ENCODE peak calls at places on chromosomes 5 and 9, in eight cellular contexts. Z, J, B, A, L, T, G and I are unnamed samples.

GRCh38 chr9:131274674-131275331 is 1.5 kb downstream of the FAM78A start:
- DNase-seq in Z (no peak), J (no peak), B (peak; percentile 75), A (no peak), L (no peak), T (peak; percentile 59), G (no peak), I (no peak)

GRCh38 chr9:111148994-111149759 is 110.9 kb upstream of the LPAR1 start:
- DNase-seq in Z (no peak), J (no peak), B (no peak), A (no peak), L (peak; percentile 19), T (no peak), G (no peak), I (peak; percentile 3)

GRCh38 chr9:100087218-100087617 is 11.6 kb downstream of the ERP44 start:
- DNase-seq in Z (no peak), J (peak; percentile 65), B (no peak), A (no peak), L (peak; percentile 64), T (peak; percentile 90), G (peak; percentile 65), I (no peak)

GRCh38 chr9:38035873-38036272 is 33.2 kb downstream of the SHB start:
- DNase-seq in Z (no peak), J (peak; percentile 66), B (no peak), A (no peak), L (peak; percentile 72), T (peak; percentile 56), G (peak; percentile 90), I (no peak)

GRCh38 chr5:36611520-36612274 is 5.3 kb downstream of the SLC1A3 start:
- DNase-seq in Z (no peak), J (no peak), B (peak; percentile 52), A (no peak), L (no peak), T (no peak), G (no peak), I (no peak)

GRCh38 chr5:130141689-130142320 is 237.5 kb downstream of the CHSY3 start:
- DNase-seq in Z (no peak), J (peak; percentile 42), B (no peak), A (no peak), L (peak; percentile 55), T (peak; percentile 57), G (no peak), I (peak; percentile 60)

GRCh38 chr9:135785013-135785575 is 83.1 kb downstream of the KCNT1 start:
- DNase-seq in Z (no peak), J (no peak), B (no peak), A (no peak), L (no peak), T (no peak), G (no peak), I (no peak)

GRCh38 chr5:170393235-170393634 is 4.1 kb upstream of the KCNMB1 start:
- DNase-seq in Z (peak; percentile 46), J (no peak), B (no peak), A (no peak), L (no peak), T (no peak), G (no peak), I (no peak)

GRCh38 chr5:132055441-132055807 is 5.0 kb upstream of the IL3 start:
- DNase-seq in Z (peak; percentile 8), J (no peak), B (no peak), A (no peak), L (no peak), T (no peak), G (no peak), I (no peak)

GRCh38 chr5:23476580-23476979 is 30.8 kb upstream of the PRDM9 start:
- DNase-seq in Z (no peak), J (no peak), B (no peak), A (no peak), L (no peak), T (no peak), G (no peak), I (no peak)

GRCh38 chr5:122845253-122846050 is at the start of gene SNX24:
- DNase-seq in Z (peak; percentile 72), J (peak; percentile 74), B (peak; percentile 87), A (peak; percentile 86), L (peak; percentile 82), T (peak; percentile 62), G (peak; percentile 56), I (peak; percentile 19)

GRCh38 chr5:124995451-124995850 is 249.0 kb upstream of the ZNF608 start:
- DNase-seq in Z (no peak), J (peak; percentile 81), B (no peak), A (no peak), L (peak; percentile 64), T (peak; percentile 88), G (peak; percentile 93), I (no peak)

GRCh38 chr5:92421937-92422336 is 1038.8 kb upstream of the ARRDC3 start:
- DNase-seq in Z (no peak), J (peak; percentile 26), B (no peak), A (no peak), L (peak; percentile 11), T (no peak), G (no peak), I (peak; percentile 7)

GRCh38 chr9:34381323-34381722 is 4.6 kb upstream of the MYORG start:
- DNase-seq in Z (no peak), J (no peak), B (no peak), A (peak; percentile 63), L (no peak), T (no peak), G (no peak), I (no peak)

GRCh38 chr5:22900801-22901310 is 47.7 kb upstream of the CDH12 start:
- DNase-seq in Z (no peak), J (no peak), B (no peak), A (no peak), L (no peak), T (no peak), G (no peak), I (no peak)

GRCh38 chr5:131068893-131069643 is 96.0 kb downstream of the HINT1 start:
- DNase-seq in Z (peak; percentile 63), J (no peak), B (no peak), A (no peak), L (no peak), T (no peak), G (no peak), I (no peak)

GRCh38 chr5:31502506-31502905 is 29.4 kb downstream of the DROSHA start:
- DNase-seq in Z (no peak), J (peak; percentile 11), B (no peak), A (no peak), L (no peak), T (no peak), G (peak; percentile 18), I (no peak)

GRCh38 chr5:57551974-57552537 is 69.4 kb upstream of the ACTBL2 start:
- DNase-seq in Z (no peak), J (no peak), B (no peak), A (no peak), L (no peak), T (no peak), G (peak; percentile 36), I (no peak)

GRCh38 chr9:114097613-114098020 is 1.5 kb downstream of the KIF12 start:
- DNase-seq in Z (no peak), J (no peak), B (no peak), A (peak; percentile 65), L (peak; percentile 41), T (peak; percentile 30), G (no peak), I (no peak)

GRCh38 chr5:145554399-145554798 is 280.7 kb downstream of the PRELID2 start:
- DNase-seq in Z (no peak), J (peak; percentile 39), B (no peak), A (no peak), L (peak; percentile 72), T (peak; percentile 13), G (peak; percentile 73), I (peak; percentile 50)

GRCh38 chr5:132489051-132489770 is 1.4 kb downstream of the IRF1 start:
- DNase-seq in Z (peak; percentile 32), J (no peak), B (peak; percentile 20), A (no peak), L (no peak), T (no peak), G (no peak), I (no peak)

GRCh38 chr9:137295313-137296213 is 6.5 kb downstream of the NRARP start:
- DNase-seq in Z (peak; percentile 60), J (no peak), B (peak; percentile 28), A (no peak), L (peak; percentile 41), T (peak; percentile 43), G (no peak), I (no peak)

GRCh38 chr5:128965638-128966302 is 482 bp downstream of the SLC27A6 start:
- DNase-seq in Z (no peak), J (no peak), B (peak; percentile 25), A (no peak), L (no peak), T (no peak), G (no peak), I (no peak)

GRCh38 chr9:78811562-78812276 is 514.8 kb downstream of the PSAT1 start:
- DNase-seq in Z (no peak), J (peak; percentile 36), B (no peak), A (no peak), L (peak; percentile 60), T (no peak), G (peak; percentile 61), I (no peak)

GRCh38 chr9:34994429-34995287 is 5.1 kb downstream of the DNAJB5 start:
- DNase-seq in Z (no peak), J (peak; percentile 51), B (no peak), A (peak; percentile 49), L (peak; percentile 63), T (peak; percentile 64), G (peak; percentile 49), I (no peak)

DNA sequence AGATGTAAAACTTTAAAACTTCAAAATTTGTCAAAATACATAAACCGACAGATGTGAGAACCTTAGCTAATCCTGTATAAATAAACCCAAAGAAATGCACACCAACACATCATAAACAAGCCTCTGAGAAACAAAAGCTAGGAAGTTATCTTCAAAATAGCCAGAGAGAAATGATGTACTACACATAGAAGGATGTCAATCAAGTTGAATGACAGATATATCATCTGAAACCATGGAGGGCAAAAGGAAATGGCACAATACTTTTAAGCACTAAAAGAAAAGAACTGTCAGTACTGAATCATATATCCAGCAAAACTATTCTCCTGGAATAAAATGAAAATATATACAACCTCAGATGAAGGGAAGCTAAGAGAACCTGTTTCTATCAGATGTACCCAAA is 595.1 kb upstream of the PTGER4 start:
- DNase-seq in Z (no peak), J (no peak), B (no peak), A (no peak), L (no peak), T (no peak), G (no peak), I (no peak)
- TF ChIP-seq CTCF in Z (no peak), J (no peak), B (no peak), A (no peak), L (no peak), T (no peak), G (no peak), I (no peak)

GRCh38 chr9:4680750-4681149 is 1.4 kb downstream of the CDC37L1 start:
- DNase-seq in Z (no peak), J (peak; percentile 35), B (no peak), A (no peak), L (no peak), T (no peak), G (peak; percentile 31), I (no peak)
- H3K27ac ChIP-seq in Z (no peak overlapping the region), J (peak overlapping the region; percentile 80), B (peak overlapping the region; percentile 99), A (peak overlapping the region; percentile 97), L (no peak overlapping the region), T (no peak overlapping the region), G (no peak overlapping the region), I (peak overlapping the region; percentile 91)

GRCh38 chr9:134135343-134136116 is at the start of gene WDR5:
- DNase-seq in Z (peak; percentile 92), J (peak; percentile 91), B (peak; percentile 94), A (peak; percentile 94), L (peak; percentile 83), T (peak; percentile 81), G (peak; percentile 85), I (peak; percentile 78)
- TF ChIP-seq CTCF in Z (no peak), J (no peak), B (peak; percentile 46), A (no peak), L (peak; percentile 20), T (no peak), G (peak; percentile 3), I (peak; percentile 35)

GRCh38 chr5:61253547-61253946 is 78.5 kb upstream of the ZSWIM6 start:
- DNase-seq in Z (no peak), J (no peak), B (no peak), A (no peak), L (no peak), T (no peak), G (no peak), I (no peak)
- H3K27ac ChIP-seq in Z (no peak overlapping the region), J (no peak overlapping the region), B (no peak overlapping the region), A (no peak overlapping the region), L (no peak overlapping the region), T (no peak overlapping the region), G (no peak overlapping the region), I (no peak overlapping the region)